ENCODE peak calls at places on chromosomes 13 and 19, in seven cellular contexts. G is fibroblast of lung, L is psoas muscle, Z is upper lobe of left lung, M is right atrium auricular region, T is stomach, U is GM23338. A is an unnamed sample.
A peak's percentile ranks its signal among the peaks of the same experiment; 100 is the strongest.

GRCh38 chr13:105442941-105443340 is 1092.5 kb downstream of the EFNB2 start:
- DNase-seq in L (no peak), Z (no peak), T (no peak), M (no peak), U (no peak), G (peak; percentile 99), A (no peak)

GRCh38 chr19:940591-941291 is 14.9 kb downstream of the ARID3A start:
- DNase-seq in U (no peak), G (peak; percentile 65), Z (peak; percentile 95), M (peak; percentile 65), L (peak; percentile 75), T (peak; percentile 92), A (no peak)

GRCh38 chr19:4066176-4066606 is 508 bp downstream of the ZBTB7A start:
- DNase-seq in Z (peak; percentile 91), U (no peak), M (no peak), T (no peak), L (peak; percentile 67), G (no peak), A (no peak)

GRCh38 chr13:111508164-111508870 is 187.9 kb downstream of the TEX29 start:
- DNase-seq in U (no peak), T (peak; percentile 10), L (no peak), Z (no peak), G (no peak), M (no peak), A (no peak)

GRCh38 chr19:29771708-29772415 is 39.9 kb upstream of the CCNE1 start:
- DNase-seq in T (peak; percentile 41), Z (no peak), G (peak; percentile 27), L (peak; percentile 34), U (peak; percentile 86), M (no peak), A (peak; percentile 91)

GRCh38 chr13:79799466-79799865 is 318.5 kb downstream of the NDFIP2 start:
- DNase-seq in T (no peak), U (no peak), L (no peak), G (no peak), Z (no peak), M (no peak), A (no peak)

GRCh38 chr19:18478545-18479311 is 40.8 kb upstream of the ISYNA1 start:
- DNase-seq in T (peak; percentile 70), L (peak; percentile 87), G (peak; percentile 81), M (peak; percentile 93), U (no peak), Z (no peak), A (no peak)

GRCh38 chr19:4581381-4582111 is 22.1 kb upstream of the SEMA6B start:
- DNase-seq in M (no peak), U (peak; percentile 72), L (no peak), T (no peak), G (peak; percentile 31), Z (peak; percentile 82), A (peak; percentile 98)

GRCh38 chr19:55621673-55622231 is 2.6 kb downstream of the ZNF784 start:
- DNase-seq in L (no peak), T (no peak), U (no peak), M (no peak), G (no peak), Z (peak; percentile 87), A (peak; percentile 55)

GRCh38 chr13:112545866-112546265 is 42.1 kb downstream of the TUBGCP3 start:
- DNase-seq in T (no peak), L (no peak), Z (no peak), U (no peak), M (no peak), G (peak; percentile 91), A (no peak)

GRCh38 chr19:32537626-32538025 is 43.4 kb upstream of the PDCD5 start:
- DNase-seq in U (peak; percentile 28), L (no peak), Z (no peak), G (no peak), T (no peak), M (no peak), A (no peak)

GRCh38 chr13:27967203-27967735 is 1.8 kb downstream of the CDX2 start:
- DNase-seq in G (no peak), Z (no peak), M (no peak), L (no peak), U (peak; percentile 40), T (peak; percentile 23), A (peak; percentile 49)

GRCh38 chr13:40537146-40537895 is 129.1 kb downstream of the FOXO1 start:
- DNase-seq in M (no peak), Z (no peak), U (no peak), G (no peak), L (no peak), T (no peak), A (peak; percentile 33)

GRCh38 chr13:51564671-51565070 is 19.6 kb upstream of the WDFY2 start:
- DNase-seq in Z (no peak), L (no peak), M (no peak), T (no peak), G (no peak), U (no peak), A (no peak)
- H3K36me3 ChIP-seq in Z (no peaks in the 10 kb centered on the region), L (no peaks in the 10 kb centered on the region), M (no peaks in the 10 kb centered on the region), T (no peaks in the 10 kb centered on the region), G (no peaks in the 10 kb centered on the region), U (no peaks in the 10 kb centered on the region), A (no peaks in the 10 kb centered on the region)

DNA sequence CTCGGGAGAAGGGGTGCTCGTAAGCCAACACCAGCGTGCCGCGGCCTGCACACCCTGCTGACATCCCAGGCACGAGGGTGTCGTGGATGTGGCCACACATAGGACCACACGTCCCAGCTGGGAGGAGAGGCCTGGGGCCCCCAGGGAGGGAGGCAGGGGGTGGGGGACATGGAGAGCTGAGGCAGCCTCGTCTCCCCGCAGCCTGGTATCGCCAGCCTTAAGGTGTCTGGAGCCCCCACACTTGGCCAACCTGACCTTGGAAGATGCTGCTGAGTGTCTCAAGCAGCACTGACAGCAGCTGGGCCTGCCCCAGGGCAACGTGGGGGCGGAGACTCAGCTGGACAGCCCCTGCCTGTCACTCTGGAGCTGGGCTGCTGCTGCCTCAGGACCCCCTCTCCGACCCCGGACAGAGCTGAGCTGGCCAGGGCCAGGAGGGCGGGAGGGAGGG is 2.4 kb downstream of the IZUMO4 start:
- DNase-seq in T (no peak), U (no peak), M (no peak), Z (peak; percentile 64), G (no peak), L (no peak), A (no peak)
- H3K36me3 ChIP-seq in T (peaks cover 51% of the 10 kb centered on the region), U (peaks cover 5% of the 10 kb centered on the region), M (peaks cover 32% of the 10 kb centered on the region), Z (peaks cover 49% of the 10 kb centered on the region), G (peaks cover 25% of the 10 kb centered on the region), L (peaks cover 43% of the 10 kb centered on the region), A (peaks cover 10% of the 10 kb centered on the region)

GRCh38 chr19:12425501-12426274 is 15.1 kb downstream of the ZNF443 start:
- DNase-seq in T (no peak), M (no peak), U (no peak), Z (no peak), G (no peak), L (no peak), A (no peak)
- H3K36me3 ChIP-seq in T (peaks cover 5% of the 10 kb centered on the region), M (peaks cover 4% of the 10 kb centered on the region), U (peaks cover 12% of the 10 kb centered on the region), Z (peaks cover 7% of the 10 kb centered on the region), G (no peaks in the 10 kb centered on the region), L (peaks cover 4% of the 10 kb centered on the region), A (peaks cover 3% of the 10 kb centered on the region)

GRCh38 chr19:48476176-48476575 is 7.0 kb downstream of the CYTH2 start:
- DNase-seq in M (no peak), T (no peak), G (no peak), U (no peak), Z (no peak), L (no peak), A (no peak)
- H3K36me3 ChIP-seq in M (peaks cover 80% of the 10 kb centered on the region), T (peaks cover 85% of the 10 kb centered on the region), G (peaks cover 30% of the 10 kb centered on the region), U (peaks cover 40% of the 10 kb centered on the region), Z (peaks cover 81% of the 10 kb centered on the region), L (peaks cover 79% of the 10 kb centered on the region), A (peaks cover 57% of the 10 kb centered on the region)

GRCh38 chr19:44596428-44597130 is 16.8 kb upstream of the IGSF23 start:
- DNase-seq in L (no peak), T (peak; percentile 37), M (no peak), Z (no peak), G (no peak), U (no peak), A (no peak)
- H3K36me3 ChIP-seq in L (no peaks in the 10 kb centered on the region), T (no peaks in the 10 kb centered on the region), M (no peaks in the 10 kb centered on the region), Z (no peaks in the 10 kb centered on the region), G (no peaks in the 10 kb centered on the region), U (no peaks in the 10 kb centered on the region), A (no peaks in the 10 kb centered on the region)

GRCh38 chr13:52160053-52160452 is 656 bp upstream of the NEK3 start:
- DNase-seq in L (no peak), G (no peak), M (no peak), Z (no peak), U (no peak), T (no peak), A (no peak)
- H3K36me3 ChIP-seq in L (peaks cover 6% of the 10 kb centered on the region), G (no peaks in the 10 kb centered on the region), M (no peaks in the 10 kb centered on the region), Z (peaks cover 5% of the 10 kb centered on the region), U (no peaks in the 10 kb centered on the region), T (no peaks in the 10 kb centered on the region), A (no peaks in the 10 kb centered on the region)

GRCh38 chr13:44351505-44351854 is 22.1 kb upstream of the SERP2 start:
- DNase-seq in G (no peak), M (no peak), U (no peak), L (no peak), T (no peak), Z (no peak), A (no peak)
- H3K36me3 ChIP-seq in G (no peaks in the 10 kb centered on the region), M (no peaks in the 10 kb centered on the region), U (no peaks in the 10 kb centered on the region), L (no peaks in the 10 kb centered on the region), T (no peaks in the 10 kb centered on the region), Z (no peaks in the 10 kb centered on the region), A (no peaks in the 10 kb centered on the region)

DNA sequence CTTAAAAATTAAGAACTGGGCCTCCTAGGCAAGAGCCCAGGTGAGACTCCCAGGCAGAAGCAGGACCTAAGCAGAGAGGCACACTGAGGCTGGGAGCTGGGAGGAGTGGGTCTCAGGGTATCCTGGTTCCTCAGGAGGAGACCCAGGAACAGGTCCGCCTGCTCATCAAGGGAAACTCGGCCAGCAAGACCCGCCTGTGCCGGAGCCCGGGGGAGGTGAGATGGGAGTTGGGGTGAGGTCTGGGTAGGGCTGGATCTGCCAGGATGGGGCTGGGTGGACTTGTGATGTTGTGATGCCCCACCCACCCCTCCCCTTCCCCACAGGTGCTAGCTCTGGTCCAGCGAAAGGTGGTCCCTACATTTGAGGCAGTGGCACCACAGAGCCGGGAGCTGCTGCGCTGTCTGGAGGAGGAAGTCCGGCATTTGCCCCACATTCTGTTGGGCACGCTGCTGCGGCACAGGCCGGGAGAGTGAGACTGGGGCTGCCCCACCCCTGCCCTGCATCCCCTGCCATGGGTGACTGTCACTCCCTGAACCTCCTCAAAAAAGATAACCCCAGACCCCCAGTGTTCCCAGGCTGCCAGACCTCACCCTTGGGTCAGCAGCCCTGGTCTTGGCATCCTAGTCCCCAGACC is 6.9 kb downstream of the HAUS5 start:
- DNase-seq in Z (no peak), U (no peak), L (no peak), T (no peak), G (no peak), M (no peak), A (no peak)
- H3K36me3 ChIP-seq in Z (peaks cover 23% of the 10 kb centered on the region), U (no peaks in the 10 kb centered on the region), L (peaks cover 25% of the 10 kb centered on the region), T (peaks cover 60% of the 10 kb centered on the region), G (peaks cover 6% of the 10 kb centered on the region), M (no peaks in the 10 kb centered on the region), A (peaks cover 9% of the 10 kb centered on the region)

A was measured in H7.